ENCODE peak calls at places on chromosomes 6 and 20, in eight cellular contexts. One of them, this sample, is unnamed.

GRCh38 chr20:37986873-37987601 is 46.2 kb downstream of the TTI1 start:
- DNase-seq in colonic mucosa: no peak
- DNase-seq in vagina: peak
- DNase-seq in mammary epithelial cell: no peak
- DNase-seq in HL-60: no peak
- DNase-seq in A549: no peak
- DNase-seq in effector memory CD4-positive, alpha-beta T cell: no peak
- DNase-seq in naive thymus-derived CD4-positive, alpha-beta T cell: no peak
- DNase-seq in this sample: peak

GRCh38 chr20:46000571-46001145 is 8.1 kb upstream of the MMP9 start:
- DNase-seq in mammary epithelial cell: no peak
- DNase-seq in colonic mucosa: no peak
- DNase-seq in effector memory CD4-positive, alpha-beta T cell: no peak
- DNase-seq in HL-60: no peak
- DNase-seq in vagina: no peak
- DNase-seq in A549: no peak
- DNase-seq in naive thymus-derived CD4-positive, alpha-beta T cell: no peak
- DNase-seq in this sample: no peak

GRCh38 chr20:60968853-60969720 is 283.0 kb upstream of the CDH4 start:
- DNase-seq in vagina: no peak
- DNase-seq in effector memory CD4-positive, alpha-beta T cell: no peak
- DNase-seq in HL-60: no peak
- DNase-seq in colonic mucosa: no peak
- DNase-seq in A549: no peak
- DNase-seq in mammary epithelial cell: no peak
- DNase-seq in naive thymus-derived CD4-positive, alpha-beta T cell: no peak
- DNase-seq in this sample: no peak

GRCh38 chr6:14206351-14206750 is 88.8 kb downstream of the CD83 start:
- DNase-seq in effector memory CD4-positive, alpha-beta T cell: no peak
- DNase-seq in vagina: no peak
- DNase-seq in colonic mucosa: no peak
- DNase-seq in HL-60: no peak
- DNase-seq in naive thymus-derived CD4-positive, alpha-beta T cell: no peak
- DNase-seq in mammary epithelial cell: no peak
- DNase-seq in A549: no peak
- DNase-seq in this sample: no peak

GRCh38 chr6:33029297-33030184 is 20.1 kb upstream of the HLA-DOA start:
- DNase-seq in vagina: no peak
- DNase-seq in mammary epithelial cell: no peak
- DNase-seq in naive thymus-derived CD4-positive, alpha-beta T cell: no peak
- DNase-seq in HL-60: no peak
- DNase-seq in colonic mucosa: no peak
- DNase-seq in A549: no peak
- DNase-seq in effector memory CD4-positive, alpha-beta T cell: no peak
- DNase-seq in this sample: peak

GRCh38 chr6:31585531-31585930 is 546 bp upstream of the LST1 start:
- DNase-seq in effector memory CD4-positive, alpha-beta T cell: peak
- DNase-seq in colonic mucosa: no peak
- DNase-seq in vagina: no peak
- DNase-seq in naive thymus-derived CD4-positive, alpha-beta T cell: peak
- DNase-seq in mammary epithelial cell: no peak
- DNase-seq in HL-60: no peak
- DNase-seq in A549: no peak
- DNase-seq in this sample: no peak

GRCh38 chr6:149683256-149683860 is 34.5 kb downstream of the LATS1 start:
- DNase-seq in naive thymus-derived CD4-positive, alpha-beta T cell: no peak
- DNase-seq in mammary epithelial cell: no peak
- DNase-seq in colonic mucosa: no peak
- DNase-seq in effector memory CD4-positive, alpha-beta T cell: no peak
- DNase-seq in A549: no peak
- DNase-seq in HL-60: no peak
- DNase-seq in vagina: no peak
- DNase-seq in this sample: no peak

GRCh38 chr6:6332873-6333272 is 12.4 kb upstream of the F13A1 start:
- DNase-seq in HL-60: no peak
- DNase-seq in effector memory CD4-positive, alpha-beta T cell: no peak
- DNase-seq in mammary epithelial cell: no peak
- DNase-seq in A549: no peak
- DNase-seq in vagina: no peak
- DNase-seq in naive thymus-derived CD4-positive, alpha-beta T cell: no peak
- DNase-seq in colonic mucosa: no peak
- DNase-seq in this sample: no peak

GRCh38 chr20:48697845-48698491 is 129.8 kb downstream of the PREX1 start:
- DNase-seq in effector memory CD4-positive, alpha-beta T cell: no peak
- DNase-seq in naive thymus-derived CD4-positive, alpha-beta T cell: no peak
- DNase-seq in A549: peak
- DNase-seq in vagina: no peak
- DNase-seq in mammary epithelial cell: peak
- DNase-seq in HL-60: no peak
- DNase-seq in colonic mucosa: peak
- DNase-seq in this sample: peak

GRCh38 chr6:49038294-49038693 is 424.8 kb downstream of the MMUT start:
- DNase-seq in mammary epithelial cell: no peak
- DNase-seq in vagina: no peak
- DNase-seq in naive thymus-derived CD4-positive, alpha-beta T cell: no peak
- DNase-seq in A549: no peak
- DNase-seq in colonic mucosa: no peak
- DNase-seq in effector memory CD4-positive, alpha-beta T cell: no peak
- DNase-seq in HL-60: no peak
- DNase-seq in this sample: no peak

GRCh38 chr6:155079985-155080452 is 84.9 kb downstream of the TIAM2 start:
- DNase-seq in effector memory CD4-positive, alpha-beta T cell: no peak
- DNase-seq in colonic mucosa: no peak
- DNase-seq in vagina: no peak
- DNase-seq in naive thymus-derived CD4-positive, alpha-beta T cell: no peak
- DNase-seq in A549: no peak
- DNase-seq in HL-60: no peak
- DNase-seq in mammary epithelial cell: no peak
- DNase-seq in this sample: no peak

GRCh38 chr6:149861603-149862423 is 2.3 kb downstream of the LRP11 start:
- DNase-seq in A549: no peak
- DNase-seq in colonic mucosa: peak
- DNase-seq in HL-60: no peak
- DNase-seq in effector memory CD4-positive, alpha-beta T cell: no peak
- DNase-seq in vagina: no peak
- DNase-seq in naive thymus-derived CD4-positive, alpha-beta T cell: no peak
- DNase-seq in mammary epithelial cell: no peak
- DNase-seq in this sample: no peak

GRCh38 chr20:35398660-35399144 is 13.1 kb downstream of the UQCC1 start:
- DNase-seq in HL-60: no peak
- DNase-seq in mammary epithelial cell: no peak
- DNase-seq in colonic mucosa: no peak
- DNase-seq in effector memory CD4-positive, alpha-beta T cell: no peak
- DNase-seq in naive thymus-derived CD4-positive, alpha-beta T cell: no peak
- DNase-seq in vagina: no peak
- DNase-seq in A549: no peak
- DNase-seq in this sample: no peak

GRCh38 chr6:123329337-123329736 is 307.4 kb downstream of the TRDN start:
- DNase-seq in colonic mucosa: no peak
- DNase-seq in mammary epithelial cell: no peak
- DNase-seq in A549: no peak
- DNase-seq in vagina: no peak
- DNase-seq in HL-60: no peak
- DNase-seq in naive thymus-derived CD4-positive, alpha-beta T cell: no peak
- DNase-seq in effector memory CD4-positive, alpha-beta T cell: no peak
- DNase-seq in this sample: no peak

GRCh38 chr6:16157909-16158308 is 29.0 kb downstream of the MYLIP start:
- DNase-seq in A549: no peak
- DNase-seq in mammary epithelial cell: no peak
- DNase-seq in vagina: no peak
- DNase-seq in colonic mucosa: no peak
- DNase-seq in naive thymus-derived CD4-positive, alpha-beta T cell: no peak
- DNase-seq in effector memory CD4-positive, alpha-beta T cell: no peak
- DNase-seq in HL-60: no peak
- DNase-seq in this sample: no peak

GRCh38 chr6:135913785-135914184 is 62.3 kb downstream of the PDE7B start:
- DNase-seq in vagina: no peak
- DNase-seq in effector memory CD4-positive, alpha-beta T cell: no peak
- DNase-seq in naive thymus-derived CD4-positive, alpha-beta T cell: no peak
- DNase-seq in HL-60: no peak
- DNase-seq in mammary epithelial cell: no peak
- DNase-seq in A549: no peak
- DNase-seq in colonic mucosa: no peak
- DNase-seq in this sample: no peak

GRCh38 chr20:14067631-14068030 is 72.3 kb downstream of the MACROD2 start:
- DNase-seq in vagina: no peak
- DNase-seq in mammary epithelial cell: peak
- DNase-seq in effector memory CD4-positive, alpha-beta T cell: no peak
- DNase-seq in A549: no peak
- DNase-seq in colonic mucosa: no peak
- DNase-seq in HL-60: no peak
- DNase-seq in naive thymus-derived CD4-positive, alpha-beta T cell: no peak
- DNase-seq in this sample: no peak

GRCh38 chr6:70312165-70312564 is 9.3 kb upstream of the COL9A1 start:
- DNase-seq in vagina: no peak
- DNase-seq in A549: no peak
- DNase-seq in colonic mucosa: no peak
- DNase-seq in naive thymus-derived CD4-positive, alpha-beta T cell: no peak
- DNase-seq in HL-60: no peak
- DNase-seq in mammary epithelial cell: peak
- DNase-seq in effector memory CD4-positive, alpha-beta T cell: no peak
- DNase-seq in this sample: no peak

GRCh38 chr6:170101281-170102035 is 189.4 kb downstream of the DLL1 start:
- DNase-seq in mammary epithelial cell: no peak
- DNase-seq in vagina: peak
- DNase-seq in A549: no peak
- DNase-seq in colonic mucosa: no peak
- DNase-seq in effector memory CD4-positive, alpha-beta T cell: no peak
- DNase-seq in HL-60: no peak
- DNase-seq in naive thymus-derived CD4-positive, alpha-beta T cell: no peak
- DNase-seq in this sample: no peak

GRCh38 chr6:160331753-160332152 is 16.4 kb upstream of the SLC22A3 start:
- DNase-seq in vagina: no peak
- DNase-seq in mammary epithelial cell: no peak
- DNase-seq in colonic mucosa: no peak
- DNase-seq in HL-60: no peak
- DNase-seq in naive thymus-derived CD4-positive, alpha-beta T cell: no peak
- DNase-seq in effector memory CD4-positive, alpha-beta T cell: no peak
- DNase-seq in A549: no peak
- DNase-seq in this sample: no peak

GRCh38 chr6:7445076-7445475 is 55.5 kb downstream of the RIOK1 start:
- DNase-seq in mammary epithelial cell: no peak
- DNase-seq in vagina: no peak
- DNase-seq in A549: no peak
- DNase-seq in colonic mucosa: no peak
- DNase-seq in HL-60: no peak
- DNase-seq in naive thymus-derived CD4-positive, alpha-beta T cell: no peak
- DNase-seq in effector memory CD4-positive, alpha-beta T cell: no peak
- DNase-seq in this sample: no peak
- H3K27ac ChIP-seq in mammary epithelial cell: no peak
- H3K27ac ChIP-seq in vagina: no peak
- H3K27ac ChIP-seq in A549: no peak
- H3K27ac ChIP-seq in colonic mucosa: no peak
- H3K27ac ChIP-seq in HL-60: no peak
- H3K27ac ChIP-seq in naive thymus-derived CD4-positive, alpha-beta T cell: no peak
- H3K27ac ChIP-seq in effector memory CD4-positive, alpha-beta T cell: no peak
- H3K27ac ChIP-seq in this sample: no peak

GRCh38 chr6:128597004-128597403 is 76.6 kb upstream of the PTPRK start:
- DNase-seq in A549: no peak
- DNase-seq in HL-60: no peak
- DNase-seq in effector memory CD4-positive, alpha-beta T cell: no peak
- DNase-seq in naive thymus-derived CD4-positive, alpha-beta T cell: no peak
- DNase-seq in colonic mucosa: no peak
- DNase-seq in mammary epithelial cell: peak
- DNase-seq in vagina: no peak
- DNase-seq in this sample: no peak
- H3K27ac ChIP-seq in A549: no peak
- H3K27ac ChIP-seq in HL-60: no peak
- H3K27ac ChIP-seq in effector memory CD4-positive, alpha-beta T cell: no peak
- H3K27ac ChIP-seq in naive thymus-derived CD4-positive, alpha-beta T cell: no peak
- H3K27ac ChIP-seq in colonic mucosa: no peak
- H3K27ac ChIP-seq in mammary epithelial cell: peak
- H3K27ac ChIP-seq in vagina: no peak
- H3K27ac ChIP-seq in this sample: no peak

GRCh38 chr6:105897131-105897530 is 189.0 kb upstream of the PRDM1 start:
- DNase-seq in colonic mucosa: no peak
- DNase-seq in effector memory CD4-positive, alpha-beta T cell: no peak
- DNase-seq in mammary epithelial cell: no peak
- DNase-seq in vagina: no peak
- DNase-seq in naive thymus-derived CD4-positive, alpha-beta T cell: no peak
- DNase-seq in HL-60: no peak
- DNase-seq in A549: no peak
- DNase-seq in this sample: no peak

GRCh38 chr6:105896052-105896820 is 189.9 kb upstream of the PRDM1 start:
- DNase-seq in naive thymus-derived CD4-positive, alpha-beta T cell: no peak
- DNase-seq in mammary epithelial cell: no peak
- DNase-seq in vagina: no peak
- DNase-seq in HL-60: no peak
- DNase-seq in A549: no peak
- DNase-seq in colonic mucosa: no peak
- DNase-seq in effector memory CD4-positive, alpha-beta T cell: no peak
- DNase-seq in this sample: no peak

GRCh38 chr6:105894556-105894955 is 191.6 kb upstream of the PRDM1 start:
- DNase-seq in vagina: no peak
- DNase-seq in A549: no peak
- DNase-seq in mammary epithelial cell: peak
- DNase-seq in colonic mucosa: no peak
- DNase-seq in naive thymus-derived CD4-positive, alpha-beta T cell: no peak
- DNase-seq in effector memory CD4-positive, alpha-beta T cell: no peak
- DNase-seq in HL-60: no peak
- DNase-seq in this sample: no peak

GRCh38 chr6:105898286-105898685 is 187.8 kb upstream of the PRDM1 start:
- DNase-seq in naive thymus-derived CD4-positive, alpha-beta T cell: no peak
- DNase-seq in mammary epithelial cell: peak
- DNase-seq in A549: no peak
- DNase-seq in effector memory CD4-positive, alpha-beta T cell: no peak
- DNase-seq in colonic mucosa: no peak
- DNase-seq in HL-60: no peak
- DNase-seq in vagina: no peak
- DNase-seq in this sample: no peak

DNA sequence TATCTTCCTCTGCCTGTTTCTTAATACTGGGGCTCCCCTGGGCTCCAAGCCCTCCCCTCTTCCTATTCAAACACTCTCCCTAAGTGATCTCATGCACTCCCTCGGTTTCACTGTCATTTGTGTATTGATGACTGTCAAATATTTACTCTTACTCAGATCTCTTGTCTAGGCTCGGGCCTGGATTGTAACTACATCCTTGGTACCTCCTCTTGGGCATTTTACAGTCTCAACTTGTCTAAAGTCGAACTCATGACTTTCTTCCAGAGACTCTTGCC is 189.4 kb upstream of the PRDM1 start:
- DNase-seq in A549: peak
- DNase-seq in vagina: no peak
- DNase-seq in HL-60: no peak
- DNase-seq in mammary epithelial cell: no peak
- DNase-seq in effector memory CD4-positive, alpha-beta T cell: no peak
- DNase-seq in colonic mucosa: no peak
- DNase-seq in naive thymus-derived CD4-positive, alpha-beta T cell: no peak
- DNase-seq in this sample: no peak
- H3K27ac ChIP-seq in A549: no peak
- H3K27ac ChIP-seq in vagina: no peak
- H3K27ac ChIP-seq in HL-60: no peak
- H3K27ac ChIP-seq in mammary epithelial cell: no peak
- H3K27ac ChIP-seq in effector memory CD4-positive, alpha-beta T cell: no peak
- H3K27ac ChIP-seq in colonic mucosa: no peak
- H3K27ac ChIP-seq in naive thymus-derived CD4-positive, alpha-beta T cell: no peak
- H3K27ac ChIP-seq in this sample: no peak

DNA sequence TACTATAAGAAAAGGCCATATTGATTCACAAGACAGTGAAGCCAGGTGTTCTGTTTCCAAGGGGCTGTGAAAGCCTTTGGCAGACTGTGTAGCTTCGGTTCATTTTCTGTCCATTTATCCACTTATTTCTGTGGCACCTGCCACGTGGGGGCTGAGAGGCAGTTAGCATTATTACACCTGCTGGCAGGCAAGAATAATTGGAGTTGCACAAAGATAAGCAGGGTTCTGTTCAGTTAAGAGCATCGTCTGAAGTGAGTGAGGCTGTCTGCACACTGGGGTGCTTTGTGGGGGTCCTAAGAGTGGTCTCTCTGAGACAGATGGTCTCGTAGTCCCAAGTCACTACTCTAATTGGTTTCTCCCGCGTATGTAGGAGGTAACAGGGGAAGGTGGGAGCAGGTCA is 60.6 kb upstream of the CCN6 start:
- DNase-seq in naive thymus-derived CD4-positive, alpha-beta T cell: no peak
- DNase-seq in HL-60: no peak
- DNase-seq in colonic mucosa: no peak
- DNase-seq in mammary epithelial cell: no peak
- DNase-seq in vagina: no peak
- DNase-seq in effector memory CD4-positive, alpha-beta T cell: no peak
- DNase-seq in A549: no peak
- DNase-seq in this sample: no peak
- H3K27ac ChIP-seq in naive thymus-derived CD4-positive, alpha-beta T cell: peak
- H3K27ac ChIP-seq in HL-60: no peak
- H3K27ac ChIP-seq in colonic mucosa: no peak
- H3K27ac ChIP-seq in mammary epithelial cell: no peak
- H3K27ac ChIP-seq in vagina: no peak
- H3K27ac ChIP-seq in effector memory CD4-positive, alpha-beta T cell: peak
- H3K27ac ChIP-seq in A549: no peak
- H3K27ac ChIP-seq in this sample: no peak